ENCODE peak calls at places on chromosome 18, in five cellular contexts. R is A549, M is lower lobe of right lung, V is spleen, E is breast epithelium. Q is an unnamed sample. For H3K4me1, the result is how much of the 10 kb centered on the place peaks cover.

GRCh38 chr18:73244411-73244810 is 376.6 kb upstream of the NETO1 start:
- DNase-seq in M (no peak), R (no peak), V (no peak), E (no peak), Q (no peak)

GRCh38 chr18:60549338-60549960 is 176.9 kb upstream of the MC4R start:
- DNase-seq in M (no peak), R (peak), E (no peak), V (no peak), Q (peak)

GRCh38 chr18:57002627-57003026 is 144.3 kb upstream of the BOD1L2 start:
- DNase-seq in V (no peak), R (no peak), M (no peak), E (no peak), Q (no peak)

GRCh38 chr18:72847134-72847533 is 20.7 kb downstream of the NETO1 start:
- DNase-seq in V (no peak), E (no peak), R (no peak), M (no peak), Q (no peak)

GRCh38 chr18:907880-908512 is 3.3 kb downstream of the ADCYAP1 start:
- DNase-seq in E (no peak), M (peak), R (no peak), V (no peak), Q (peak)

GRCh38 chr18:78510636-78511035 is 469.0 kb upstream of the SALL3 start:
- DNase-seq in M (no peak), E (no peak), R (no peak), V (peak), Q (no peak)

GRCh38 chr18:48949606-48950535 is 894 bp downstream of the SMAD7 start:
- DNase-seq in V (peak), R (peak), E (no peak), M (peak), Q (peak)

GRCh38 chr18:73948497-73948896 is 199.1 kb downstream of the FBXO15 start:
- DNase-seq in E (no peak), V (no peak), R (no peak), M (no peak), Q (no peak)

GRCh38 chr18:1050012-1050657 is 145.5 kb downstream of the ADCYAP1 start:
- DNase-seq in R (no peak), E (no peak), V (no peak), M (no peak), Q (no peak)

GRCh38 chr18:3485153-3486149 is 35.5 kb downstream of the TGIF1 start:
- DNase-seq in V (no peak), M (no peak), R (no peak), E (no peak), Q (no peak)

GRCh38 chr18:14925281-14925709 is 177.3 kb downstream of the ANKRD30B start:
- DNase-seq in M (no peak), R (no peak), V (no peak), E (no peak), Q (no peak)

GRCh38 chr18:22556271-22556990 is 138.7 kb upstream of the CTAGE1 start:
- DNase-seq in E (no peak), M (no peak), V (no peak), R (no peak), Q (no peak)

GRCh38 chr18:67199993-67200617 is 316.4 kb downstream of the DSEL start:
- DNase-seq in V (no peak), M (no peak), E (no peak), R (peak), Q (no peak)

GRCh38 chr18:10926565-10927194 is 222.7 kb downstream of the PIEZO2 start:
- DNase-seq in E (no peak), R (no peak), M (no peak), V (no peak), Q (no peak)

GRCh38 chr18:7116001-7116831 is 1.4 kb downstream of the LAMA1 start:
- DNase-seq in E (no peak), M (no peak), V (no peak), R (no peak), Q (peak)

GRCh38 chr18:48462510-48462909 is 53.3 kb upstream of the ZBTB7C start:
- DNase-seq in R (no peak), M (no peak), E (no peak), V (no peak), Q (no peak)

GRCh38 chr18:80056095-80056494 is 21.9 kb downstream of the RBFA start:
- DNase-seq in R (no peak), M (no peak), E (no peak), V (no peak), Q (no peak)

GRCh38 chr18:54086046-54086802 is 138.2 kb downstream of the MBD2 start:
- DNase-seq in R (no peak), M (no peak), E (no peak), V (no peak), Q (no peak)

GRCh38 chr18:79560042-79560860 is 119.4 kb upstream of the CTDP1 start:
- DNase-seq in V (peak), E (peak), M (peak), R (no peak), Q (peak)

GRCh38 chr18:58048243-58048642 is 4.2 kb downstream of the NEDD4L start:
- DNase-seq in R (no peak), E (no peak), M (no peak), V (no peak), Q (no peak)

GRCh38 chr18:11654736-11655604 is 34.1 kb upstream of the GNAL start:
- DNase-seq in E (no peak), V (no peak), R (peak), M (peak), Q (peak)

GRCh38 chr18:9918016-9918680 is 4.3 kb downstream of the VAPA start:
- DNase-seq in E (no peak), M (no peak), R (no peak), V (no peak), Q (no peak)

GRCh38 chr18:37476182-37476581 is 89.4 kb downstream of the CELF4 start:
- DNase-seq in E (no peak), V (no peak), M (no peak), R (peak), Q (peak)

GRCh38 chr18:72541871-72542690 is 2.1 kb downstream of the CBLN2 start:
- DNase-seq in R (no peak), V (no peak), M (no peak), E (no peak), Q (peak)

GRCh38 chr18:58135806-58136331 is 91.8 kb downstream of the NEDD4L start:
- DNase-seq in E (no peak), V (no peak), R (peak), M (no peak), Q (peak)

GRCh38 chr18:76756491-76757288 is 65.7 kb upstream of the ZNF236 start:
- DNase-seq in R (no peak), E (no peak), V (no peak), M (no peak), Q (no peak)

GRCh38 chr18:62717059-62717849 is 1.9 kb downstream of the PHLPP1 start:
- DNase-seq in M (no peak), E (no peak), R (peak), V (no peak), Q (peak)

GRCh38 chr18:11983592-11983991 is 2.3 kb downstream of the IMPA2 start:
- DNase-seq in V (no peak), R (no peak), M (no peak), E (no peak), Q (peak)

GRCh38 chr18:57581301-57581934 is 5.1 kb downstream of the FECH start:
- DNase-seq in V (no peak), R (no peak), M (no peak), E (no peak), Q (no peak)

GRCh38 chr18:44579745-44580144 is 100.9 kb upstream of the SETBP1 start:
- DNase-seq in M (no peak), V (no peak), E (no peak), R (no peak), Q (no peak)

GRCh38 chr18:8982416-8983183 is 119.9 kb upstream of the NDUFV2 start:
- DNase-seq in R (peak), V (no peak), E (no peak), M (no peak), Q (peak)

GRCh38 chr18:25288340-25288955 is 63.5 kb downstream of the ZNF521 start:
- DNase-seq in M (no peak), E (no peak), R (no peak), V (no peak), Q (no peak)

GRCh38 chr18:11872479-11873136 is 21.4 kb downstream of the CHMP1B start:
- DNase-seq in R (peak), E (no peak), M (no peak), V (no peak), Q (peak)

GRCh38 chr18:13539843-13540535 is 186.4 kb downstream of the FAM210A start:
- DNase-seq in R (peak), M (no peak), E (no peak), V (no peak), Q (peak)

GRCh38 chr18:59835656-59836379 is 64.0 kb upstream of the PMAIP1 start:
- DNase-seq in R (no peak), V (no peak), E (no peak), M (no peak), Q (peak)

GRCh38 chr18:62324917-62325805 is at the start of gene TNFRSF11A:
- DNase-seq in V (peak), E (no peak), M (peak), R (peak), Q (peak)

GRCh38 chr18:677951-678363 is 20.5 kb downstream of the TYMS start:
- DNase-seq in R (no peak), E (no peak), V (no peak), M (no peak), Q (no peak)

DNA sequence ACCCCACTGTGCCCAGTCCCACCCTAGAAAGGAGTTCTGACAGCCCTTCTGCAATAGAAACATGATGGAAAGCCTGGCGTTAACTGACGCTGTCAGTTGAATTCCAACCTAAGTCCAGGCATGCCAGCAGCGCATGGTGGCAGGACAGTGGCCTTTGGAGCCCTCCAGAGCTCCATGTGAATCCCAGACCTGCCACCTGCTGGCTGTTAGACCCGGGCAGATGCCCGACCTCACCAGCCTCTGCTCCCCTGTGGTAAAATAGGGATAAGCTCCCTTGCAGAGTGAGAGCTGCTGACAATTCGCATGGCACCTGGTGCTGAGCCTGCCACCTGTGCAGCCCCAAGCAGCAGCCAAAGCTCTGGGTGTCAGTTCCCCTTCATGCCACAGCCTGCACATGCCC is 138.6 kb downstream of the LOXHD1 start:
- DNase-seq in M (no peak), V (no peak), R (peak), E (no peak), Q (peak)
- TF ChIP-seq CTCF in M (no peak), V (no peak), R (no peak), E (no peak), Q (peak)

GRCh38 chr18:42157878-42158277 is 202.8 kb downstream of the PIK3C3 start:
- DNase-seq in V (no peak), E (no peak), M (no peak), R (no peak), Q (no peak)
- H3K4me1 ChIP-seq in V (under half), E (under half), M (under half), R (under half), Q (under half)

DNA sequence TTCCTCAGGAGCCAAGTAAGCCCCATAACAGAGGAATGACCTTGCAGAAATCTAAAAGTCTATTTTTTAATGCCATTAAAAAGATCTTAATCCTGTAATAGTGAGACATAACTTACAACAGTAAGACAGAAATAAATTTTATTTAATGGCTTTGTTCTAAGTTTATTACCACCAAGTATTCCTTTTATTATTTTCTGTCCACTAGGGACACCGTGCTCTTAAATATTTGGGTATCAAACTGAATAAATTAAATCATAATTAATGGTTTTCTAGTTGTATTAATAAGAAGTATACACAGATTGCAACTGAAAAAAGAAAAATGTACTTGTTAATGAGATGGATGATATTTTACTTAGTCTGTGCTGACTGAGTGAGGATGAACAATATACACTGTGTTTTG is 3.1 kb upstream of the B4GALT6 start:
- DNase-seq in E (no peak), R (no peak), V (no peak), M (no peak), Q (no peak)
- TF ChIP-seq CTCF in E (no peak), R (no peak), V (no peak), M (no peak), Q (peak)

GRCh38 chr18:36045241-36045999 is 21.9 kb downstream of the RPRD1A start:
- DNase-seq in M (no peak), E (no peak), R (no peak), V (no peak), Q (no peak)

GRCh38 chr18:36046898-36047297 is 20.5 kb downstream of the RPRD1A start:
- DNase-seq in M (no peak), V (no peak), R (no peak), E (no peak), Q (no peak)

GRCh38 chr18:36038102-36038663 is 29.2 kb downstream of the RPRD1A start:
- DNase-seq in M (no peak), E (no peak), V (no peak), R (no peak), Q (no peak)

GRCh38 chr18:36047521-36047920 is 19.8 kb downstream of the RPRD1A start:
- DNase-seq in V (no peak), M (no peak), R (no peak), E (no peak), Q (no peak)

GRCh38 chr18:36043153-36043552 is 24.2 kb downstream of the RPRD1A start:
- DNase-seq in R (no peak), E (no peak), M (no peak), V (no peak), Q (no peak)
- H3K4me1 ChIP-seq in R (under half), E (under half), M (under half), V (under half), Q (under half)

DNA sequence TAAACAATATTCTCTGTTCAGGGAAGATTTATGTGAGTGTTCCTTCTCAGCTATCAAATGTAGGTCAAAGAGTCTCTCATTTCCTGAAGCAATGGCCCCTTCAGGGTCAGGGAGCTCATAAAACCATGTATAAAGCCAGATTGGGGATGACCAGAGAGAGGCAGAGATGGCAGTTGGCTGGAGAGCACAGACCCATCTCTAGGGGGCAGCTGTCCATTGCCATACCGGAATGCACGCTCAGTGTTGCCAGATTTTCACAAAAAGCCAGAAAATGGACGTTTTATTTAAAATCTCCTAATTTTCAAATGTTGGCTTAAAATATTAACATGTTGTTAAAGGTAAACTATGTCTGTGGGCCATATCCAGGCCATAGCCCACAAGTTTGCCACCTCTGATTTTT is 1920.7 kb upstream of the CELF4 start:
- DNase-seq in M (no peak), V (no peak), R (no peak), E (no peak), Q (no peak)
- TF ChIP-seq CTCF in M (no peak), V (no peak), R (no peak), E (no peak), Q (peak)